ENCODE peak calls at places on chromosomes 12 and 14, in eight cellular contexts. F, Y, L, X, N, O, Q and T are unnamed samples.
A peak's percentile ranks its signal among the peaks of the same experiment; 100 is the strongest.

GRCh38 chr14:100761481-100761880 is 34.8 kb downstream of the DLK1 start:
- DNase-seq in F (no peak), Y (no peak), L (peak; percentile 84), X (no peak), N (peak; percentile 89), O (peak; percentile 90), Q (no peak), T (peak; percentile 66)

GRCh38 chr12:125330645-125331341 is 265.6 kb downstream of the AACS start:
- DNase-seq in F (peak; percentile 84), Y (peak; percentile 57), L (peak; percentile 57), X (peak; percentile 91), N (peak; percentile 2), O (peak; percentile 64), Q (peak; percentile 79), T (peak; percentile 16)

GRCh38 chr14:101062065-101062450 is 158.5 kb upstream of the RTL1 start:
- DNase-seq in F (no peak), Y (no peak), L (no peak), X (peak; percentile 13), N (no peak), O (no peak), Q (no peak), T (no peak)

GRCh38 chr14:76467843-76468242 is 91.9 kb downstream of the ESRRB start:
- DNase-seq in F (no peak), Y (no peak), L (no peak), X (no peak), N (no peak), O (no peak), Q (no peak), T (no peak)

GRCh38 chr14:74569387-74569786 is 42.6 kb downstream of the LTBP2 start:
- DNase-seq in F (no peak), Y (no peak), L (no peak), X (no peak), N (no peak), O (no peak), Q (no peak), T (no peak)

GRCh38 chr12:91704446-91704845 is 441.2 kb downstream of the BTG1 start:
- DNase-seq in F (no peak), Y (no peak), L (peak; percentile 81), X (no peak), N (peak; percentile 37), O (peak; percentile 13), Q (no peak), T (peak; percentile 67)

GRCh38 chr12:108306014-108306501 is 33.1 kb downstream of the CMKLR1 start:
- DNase-seq in F (peak; percentile 32), Y (no peak), L (peak; percentile 53), X (peak; percentile 29), N (no peak), O (peak; percentile 90), Q (no peak), T (peak; percentile 77)

GRCh38 chr12:49557917-49558215 is 10.1 kb downstream of the MCRS1 start:
- DNase-seq in F (no peak), Y (no peak), L (peak; percentile 10), X (no peak), N (no peak), O (no peak), Q (no peak), T (no peak)

GRCh38 chr12:31749024-31749704 is 20.3 kb upstream of the AMN1 start:
- DNase-seq in F (no peak), Y (peak; percentile 61), L (peak; percentile 96), X (no peak), N (peak; percentile 91), O (peak; percentile 96), Q (peak; percentile 98), T (peak; percentile 98)

GRCh38 chr12:124863409-124864325 is at the start of gene SCARB1:
- DNase-seq in F (peak; percentile 76), Y (peak; percentile 73), L (peak; percentile 86), X (peak; percentile 93), N (peak; percentile 73), O (peak; percentile 92), Q (peak; percentile 86), T (peak; percentile 71)

GRCh38 chr12:116984098-116984497 is 73.3 kb downstream of the FBXW8 start:
- DNase-seq in F (no peak), Y (no peak), L (no peak), X (no peak), N (no peak), O (no peak), Q (no peak), T (no peak)

GRCh38 chr14:29352681-29353080 is 575.0 kb downstream of the PRKD1 start:
- DNase-seq in F (no peak), Y (no peak), L (no peak), X (no peak), N (peak; percentile 65), O (peak; percentile 39), Q (no peak), T (no peak)

GRCh38 chr14:32078030-32078793 is 1.1 kb downstream of the ARHGAP5 start:
- DNase-seq in F (no peak), Y (no peak), L (peak; percentile 39), X (peak; percentile 27), N (peak; percentile 55), O (peak; percentile 60), Q (no peak), T (peak; percentile 67)

GRCh38 chr12:27499377-27499776 is 24.6 kb upstream of the PPFIBP1 start:
- DNase-seq in F (no peak), Y (no peak), L (peak; percentile 51), X (no peak), N (no peak), O (no peak), Q (no peak), T (no peak)

GRCh38 chr12:78340406-78340805 is 509.7 kb downstream of the NAV3 start:
- DNase-seq in F (no peak), Y (no peak), L (no peak), X (no peak), N (no peak), O (no peak), Q (no peak), T (no peak)

GRCh38 chr14:56423591-56423991 is 156.0 kb upstream of the TMEM260 start:
- DNase-seq in F (no peak), Y (no peak), L (no peak), X (no peak), N (peak; percentile 73), O (peak; percentile 12), Q (no peak), T (no peak)

GRCh38 chr14:56687123-56687522 is 107.5 kb downstream of the TMEM260 start:
- DNase-seq in F (no peak), Y (no peak), L (peak; percentile 26), X (no peak), N (no peak), O (no peak), Q (peak; percentile 25), T (no peak)

GRCh38 chr12:13798162-13798561 is 183.2 kb downstream of the GRIN2B start:
- DNase-seq in F (no peak), Y (no peak), L (no peak), X (no peak), N (no peak), O (peak; percentile 5), Q (no peak), T (no peak)

GRCh38 chr12:28313631-28314030 is 123.4 kb downstream of the CCDC91 start:
- DNase-seq in F (no peak), Y (no peak), L (peak; percentile 32), X (no peak), N (peak; percentile 44), O (peak; percentile 46), Q (no peak), T (peak; percentile 78)

GRCh38 chr12:30378307-30378706 is 317.4 kb downstream of the IPO8 start:
- DNase-seq in F (no peak), Y (no peak), L (no peak), X (no peak), N (no peak), O (no peak), Q (no peak), T (no peak)

GRCh38 chr14:50116986-50117385 is 614 bp upstream of the VCPKMT start:
- DNase-seq in F (no peak), Y (no peak), L (no peak), X (no peak), N (no peak), O (no peak), Q (no peak), T (no peak)

GRCh38 chr12:120257041-120257821 is 8.3 kb downstream of the PXN start:
- DNase-seq in F (no peak), Y (no peak), L (peak; percentile 89), X (no peak), N (peak; percentile 93), O (peak; percentile 97), Q (peak; percentile 57), T (peak; percentile 98)

GRCh38 chr12:88417531-88417930 is 162.7 kb downstream of the KITLG start:
- DNase-seq in F (no peak), Y (no peak), L (peak; percentile 54), X (no peak), N (no peak), O (no peak), Q (no peak), T (no peak)
- H3K9ac ChIP-seq in F (no peak overlapping the region), Y (no peak overlapping the region), L (no peak overlapping the region), X (no peak overlapping the region), N (peak overlapping the region; percentile 39), O (peak overlapping the region; percentile 94), Q (no peak overlapping the region), T (no peak overlapping the region)

DNA sequence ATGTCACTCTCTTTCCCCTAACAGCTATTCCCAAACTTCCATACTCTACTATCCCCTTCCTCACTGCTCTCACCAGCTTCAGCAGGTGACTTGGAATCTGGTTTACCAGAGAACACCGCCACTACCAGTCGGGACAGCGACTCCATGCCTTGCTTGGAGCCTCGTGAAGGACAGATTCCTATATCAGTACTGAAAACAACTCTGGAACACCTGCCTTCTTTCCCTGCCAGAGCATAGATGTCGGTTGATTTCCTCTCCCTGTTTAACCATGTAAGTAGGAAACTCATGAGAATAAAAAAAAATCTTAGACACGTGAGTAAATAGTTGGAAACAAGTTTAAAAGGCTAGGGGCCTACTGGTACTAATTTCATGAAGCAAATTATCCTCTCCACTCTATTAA is 219.5 kb upstream of the ABCD2 start:
- DNase-seq in F (no peak), Y (no peak), L (no peak), X (no peak), N (no peak), O (no peak), Q (no peak), T (no peak)
- H3K27me3 ChIP-seq in F (no peaks in the 10 kb centered on the region), Y (no peaks in the 10 kb centered on the region), L (no peaks in the 10 kb centered on the region), X (no peaks in the 10 kb centered on the region), N (no peaks in the 10 kb centered on the region), O (no peaks in the 10 kb centered on the region), Q (no peaks in the 10 kb centered on the region), T (no peaks in the 10 kb centered on the region)

DNA sequence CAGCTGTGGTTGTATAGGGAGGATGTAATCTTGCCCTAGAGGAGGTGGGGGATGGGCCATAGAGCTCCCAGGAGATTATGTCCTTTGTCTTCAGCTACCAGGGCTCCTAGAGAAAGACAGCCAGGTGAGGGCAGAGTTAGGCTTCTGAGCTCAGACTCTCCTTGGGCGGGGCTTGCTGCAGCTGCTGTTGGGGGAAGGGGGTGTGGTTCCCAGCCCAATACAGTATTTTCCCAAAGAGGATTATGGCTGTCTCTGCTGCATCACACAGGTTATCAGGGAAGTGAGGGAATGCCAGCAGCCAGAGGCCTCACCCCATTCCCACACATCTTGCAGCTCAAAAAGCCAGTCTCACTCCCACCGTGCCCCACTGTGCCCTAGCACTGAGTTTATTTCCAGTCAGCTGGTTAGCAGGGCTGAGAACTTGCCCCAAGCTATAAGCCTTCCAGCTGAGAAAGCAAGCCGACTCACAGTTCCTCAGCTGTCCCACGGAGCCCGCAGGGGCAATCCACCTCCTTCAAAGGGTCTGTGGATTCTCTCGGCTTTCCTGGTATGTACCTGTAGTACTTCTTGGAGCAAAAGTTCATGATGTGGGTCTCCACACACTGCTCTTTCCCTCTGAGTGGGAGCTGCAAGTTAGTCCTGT is 217.3 kb upstream of the CPNE8 start:
- DNase-seq in F (no peak), Y (peak; percentile 79), L (peak; percentile 48), X (peak; percentile 72), N (no peak), O (no peak), Q (peak; percentile 98), T (no peak)
- H3K9ac ChIP-seq in F (no peak overlapping the region), Y (no peak overlapping the region), L (no peak overlapping the region), X (no peak overlapping the region), N (no peak overlapping the region), O (no peak overlapping the region), Q (peak overlapping the region; percentile 43), T (no peak overlapping the region)

GRCh38 chr14:69567563-69567962 is 7.1 kb downstream of the CCDC177 start:
- DNase-seq in F (no peak), Y (no peak), L (no peak), X (no peak), N (no peak), O (no peak), Q (no peak), T (no peak)
- H3K27me3 ChIP-seq in F (no peaks in the 10 kb centered on the region), Y (peaks cover 39% of the 10 kb centered on the region), L (peaks cover 79% of the 10 kb centered on the region), X (no peaks in the 10 kb centered on the region), N (peaks cover 34% of the 10 kb centered on the region), O (peaks cover 85% of the 10 kb centered on the region), Q (no peaks in the 10 kb centered on the region), T (peaks cover 65% of the 10 kb centered on the region)